ENCODE peak calls at places on chromosomes 4 and X, in seven cellular contexts. V is activated CD4-positive, alpha-beta T cell treated with anti-CD3 and anti-CD28 coated beads, Interleukin-2, amount 10 ng/mL, durations not matched to agents 7 days and 5 days; Q is posterior cingulate gyrus; D is H54; R is stimulated activated CD4-positive, alpha-beta T cell treated with anti-CD3 and anti-CD28 coated beads, Interleukin-4, amount 100 ng/mL, for 1 hour; O is CD8-positive, alpha-beta T cell; B is activated B cell treated with CpG ODN at 0.5 μM for 24 hours. U is an unnamed sample.

GRCh38 chrX:45622042-45622423 is 421.4 kb upstream of the DIPK2B start:
- DNase-seq in V (no peak), Q (no peak), D (no peak), R (no peak), O (no peak), B (no peak), U (no peak)

GRCh38 chr4:7777017-7777710 is 162.5 kb downstream of the AFAP1 start:
- DNase-seq in V (no peak), Q (no peak), D (no peak), R (no peak), O (no peak), B (no peak), U (no peak)

GRCh38 chr4:85005865-85006377 is 39.4 kb upstream of the WDFY3 start:
- DNase-seq in V (no peak), Q (no peak), D (peak; percentile 19), R (no peak), O (no peak), B (no peak), U (no peak)

GRCh38 chr4:86640469-86640868 is 46.4 kb downstream of the PTPN13 start:
- DNase-seq in V (no peak), Q (no peak), D (no peak), R (no peak), O (no peak), B (no peak), U (no peak)

GRCh38 chr4:38696697-38697096 is 32.7 kb downstream of the KLF3 start:
- DNase-seq in V (no peak), Q (no peak), D (no peak), R (no peak), O (no peak), B (no peak), U (no peak)

GRCh38 chrX:153853180-153853901 is 23.0 kb upstream of the PDZD4 start:
- DNase-seq in V (no peak), Q (no peak), D (no peak), R (no peak), O (no peak), B (no peak), U (no peak)

GRCh38 chr4:122783301-122784215 is 43.1 kb upstream of the FGF2 start:
- DNase-seq in V (no peak), Q (no peak), D (peak; percentile 54), R (no peak), O (no peak), B (no peak), U (no peak)

GRCh38 chr4:52100062-52100461 is 49.0 kb downstream of the SPATA18 start:
- DNase-seq in V (no peak), Q (no peak), D (no peak), R (no peak), O (no peak), B (no peak), U (no peak)

GRCh38 chr4:98448923-98449322 is 187.7 kb downstream of the RAP1GDS1 start:
- DNase-seq in V (peak; percentile 60), Q (no peak), D (no peak), R (no peak), O (no peak), B (no peak), U (no peak)

GRCh38 chr4:122710434-122711308 is 21.8 kb upstream of the BBS12 start:
- DNase-seq in V (peak; percentile 16), Q (no peak), D (no peak), R (no peak), O (no peak), B (no peak), U (no peak)

GRCh38 chr4:55920571-55920970 is 28.2 kb upstream of the CEP135 start:
- DNase-seq in V (no peak), Q (no peak), D (no peak), R (no peak), O (no peak), B (no peak), U (no peak)

GRCh38 chrX:16838202-16839066 is 31.7 kb downstream of the RBBP7 start:
- DNase-seq in V (no peak), Q (peak; percentile 12), D (no peak), R (no peak), O (no peak), B (no peak), U (no peak)

GRCh38 chr4:86919824-86920223 is 15.0 kb upstream of the AFF1 start:
- DNase-seq in V (no peak), Q (no peak), D (no peak), R (no peak), O (no peak), B (no peak), U (no peak)

GRCh38 chr4:143700420-143701352 is at the start of gene FREM3:
- DNase-seq in V (no peak), Q (peak; percentile 23), D (no peak), R (peak; percentile 8), O (no peak), B (no peak), U (peak; percentile 28)

GRCh38 chr4:84750260-84750955 is 167.5 kb downstream of the CDS1 start:
- DNase-seq in V (no peak), Q (no peak), D (no peak), R (no peak), O (no peak), B (no peak), U (no peak)

GRCh38 chr4:73606465-73606974 is 13.7 kb downstream of the RASSF6 start:
- DNase-seq in V (no peak), Q (no peak), D (no peak), R (no peak), O (no peak), B (no peak), U (no peak)

GRCh38 chr4:7198440-7199128 is 6.2 kb downstream of the SORCS2 start:
- DNase-seq in V (no peak), Q (no peak), D (no peak), R (no peak), O (no peak), B (no peak), U (no peak)

GRCh38 chr4:84393193-84393592 is 105.9 kb downstream of the NKX6-1 start:
- DNase-seq in V (no peak), Q (no peak), D (no peak), R (no peak), O (no peak), B (no peak), U (no peak)

GRCh38 chrX:130555341-130555740 is 153.6 kb downstream of the RBMX2 start:
- DNase-seq in V (no peak), Q (no peak), D (no peak), R (no peak), O (no peak), B (no peak), U (no peak)